ENCODE peak calls at places on chromosome 19, in eight cellular contexts. S is transverse colon, M is sigmoid colon, D is GM12878, Y is suprapubic skin, E is ovary, A is A549, Q is stomach. O is an unnamed sample.
A peak's percentile ranks its signal among the peaks of the same experiment; 100 is the strongest.

GRCh38 chr19:51441410-51442390 is 16.6 kb downstream of the SIGLEC8 start:
- DNase-seq in S (peak; percentile 73), M (peak; percentile 46), D (peak; percentile 91), Y (no peak), E (no peak), A (no peak), Q (peak; percentile 54), O (no peak)

GRCh38 chr19:14398563-14398962 is 17.3 kb downstream of the ADGRE5 start:
- DNase-seq in S (no peak), M (no peak), D (no peak), Y (no peak), E (no peak), A (no peak), Q (no peak), O (no peak)

GRCh38 chr19:50419580-50420035 is 870 bp downstream of the SPIB start:
- DNase-seq in S (no peak), M (no peak), D (no peak), Y (no peak), E (no peak), A (no peak), Q (no peak), O (no peak)

GRCh38 chr19:42422576-42423461 is 4.4 kb downstream of the LIPE start:
- DNase-seq in S (peak; percentile 47), M (peak; percentile 60), D (no peak), Y (no peak), E (peak; percentile 53), A (no peak), Q (no peak), O (no peak)

GRCh38 chr19:40561947-40562346 is 14.7 kb upstream of the SHKBP1 start:
- DNase-seq in S (no peak), M (no peak), D (no peak), Y (no peak), E (no peak), A (no peak), Q (no peak), O (no peak)

GRCh38 chr19:2476451-2477140 is 669 bp downstream of the GADD45B start:
- DNase-seq in S (peak; percentile 67), M (peak; percentile 77), D (no peak), Y (no peak), E (peak; percentile 62), A (no peak), Q (peak; percentile 45), O (no peak)

GRCh38 chr19:16366433-16367268 is 42.0 kb downstream of the KLF2 start:
- DNase-seq in S (no peak), M (peak; percentile 48), D (peak; percentile 69), Y (no peak), E (no peak), A (no peak), Q (no peak), O (no peak)

GRCh38 chr19:45363861-45364459 is 6.4 kb downstream of the ERCC2 start:
- DNase-seq in S (no peak), M (no peak), D (no peak), Y (no peak), E (no peak), A (no peak), Q (no peak), O (no peak)

GRCh38 chr19:2039959-2040646 is 10.9 kb downstream of the MKNK2 start:
- DNase-seq in S (no peak), M (peak; percentile 69), D (no peak), Y (peak; percentile 76), E (peak; percentile 47), A (no peak), Q (no peak), O (no peak)

GRCh38 chr19:41871573-41872383 is 5.3 kb upstream of the CD79A start:
- DNase-seq in S (peak; percentile 78), M (peak; percentile 61), D (peak; percentile 80), Y (no peak), E (no peak), A (no peak), Q (no peak), O (no peak)

GRCh38 chr19:2308114-2308556 is at the start of gene LINGO3:
- DNase-seq in S (no peak), M (no peak), D (no peak), Y (no peak), E (no peak), A (no peak), Q (no peak), O (no peak)

GRCh38 chr19:43525836-43526771 is 897 bp downstream of the ETHE1 start:
- DNase-seq in S (peak; percentile 86), M (no peak), D (no peak), Y (peak; percentile 83), E (peak; percentile 42), A (no peak), Q (peak; percentile 38), O (no peak)

GRCh38 chr19:58356236-58356970 is 3.1 kb upstream of the A1BG start:
- DNase-seq in S (no peak), M (peak; percentile 46), D (no peak), Y (no peak), E (no peak), A (no peak), Q (no peak), O (no peak)

GRCh38 chr19:28727133-28727834 is 485.7 kb downstream of the UQCRFS1 start:
- DNase-seq in S (no peak), M (no peak), D (no peak), Y (no peak), E (no peak), A (no peak), Q (no peak), O (no peak)

GRCh38 chr19:755063-755462 is 4.2 kb downstream of the MISP start:
- DNase-seq in S (peak; percentile 90), M (no peak), D (no peak), Y (no peak), E (no peak), A (no peak), Q (no peak), O (no peak)

GRCh38 chr19:16722591-16722990 is 2.9 kb downstream of the NWD1 start:
- DNase-seq in S (no peak), M (no peak), D (no peak), Y (no peak), E (no peak), A (no peak), Q (no peak), O (no peak)

GRCh38 chr19:5687360-5688198 is 2.5 kb upstream of the RPL36 start:
- DNase-seq in S (no peak), M (peak; percentile 66), D (no peak), Y (no peak), E (no peak), A (no peak), Q (no peak), O (no peak)
- TF ChIP-seq EP300 in S (no peak), M (no peak), D (no peak), Y (no peak), E (no peak), A (no peak), Q (no peak), O (no peak)

DNA sequence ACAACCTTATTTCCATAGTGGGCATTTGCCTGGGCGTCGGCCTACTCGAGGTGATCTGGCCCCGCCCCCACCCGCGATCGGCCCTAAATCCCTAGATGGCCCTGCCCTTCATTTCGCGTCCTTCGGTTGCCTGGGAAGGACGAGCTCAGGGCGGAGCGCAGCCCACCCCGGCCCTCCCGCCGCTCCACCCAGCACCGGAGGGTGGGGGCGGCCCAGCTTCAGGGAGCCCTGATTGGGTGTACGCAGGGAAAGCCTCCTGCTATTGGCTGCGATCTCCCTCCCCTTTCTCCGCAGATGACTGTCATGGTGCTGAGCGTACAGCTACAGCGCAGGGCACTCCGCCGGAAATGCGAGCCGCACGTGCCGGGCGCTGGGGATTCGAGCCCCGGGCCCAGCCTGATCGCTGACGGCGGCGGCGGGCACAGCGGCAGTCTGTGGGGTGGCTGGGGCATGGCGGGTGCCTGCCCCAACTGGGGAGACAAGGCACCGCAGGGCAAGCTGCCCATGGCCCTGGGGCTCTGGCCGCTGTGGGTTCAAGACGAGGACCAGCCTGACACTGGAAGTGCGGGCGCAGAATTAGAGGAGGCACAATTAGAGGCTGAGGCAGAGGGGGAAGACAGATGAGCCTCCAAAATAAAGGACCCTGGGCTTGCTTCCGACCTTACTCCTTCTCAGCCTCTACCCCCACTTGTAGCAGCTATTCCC is 4.3 kb downstream of the CD37 start:
- DNase-seq in S (peak; percentile 84), M (peak; percentile 97), D (no peak), Y (peak; percentile 92), E (peak; percentile 92), A (no peak), Q (peak; percentile 87), O (peak; percentile 73)
- TF ChIP-seq POLR2A in S (peak; percentile 40), M (no peak), D (no peak), Y (peak; percentile 7), E (peak; percentile 80), A (no peak), Q (no peak), O (no peak)

DNA sequence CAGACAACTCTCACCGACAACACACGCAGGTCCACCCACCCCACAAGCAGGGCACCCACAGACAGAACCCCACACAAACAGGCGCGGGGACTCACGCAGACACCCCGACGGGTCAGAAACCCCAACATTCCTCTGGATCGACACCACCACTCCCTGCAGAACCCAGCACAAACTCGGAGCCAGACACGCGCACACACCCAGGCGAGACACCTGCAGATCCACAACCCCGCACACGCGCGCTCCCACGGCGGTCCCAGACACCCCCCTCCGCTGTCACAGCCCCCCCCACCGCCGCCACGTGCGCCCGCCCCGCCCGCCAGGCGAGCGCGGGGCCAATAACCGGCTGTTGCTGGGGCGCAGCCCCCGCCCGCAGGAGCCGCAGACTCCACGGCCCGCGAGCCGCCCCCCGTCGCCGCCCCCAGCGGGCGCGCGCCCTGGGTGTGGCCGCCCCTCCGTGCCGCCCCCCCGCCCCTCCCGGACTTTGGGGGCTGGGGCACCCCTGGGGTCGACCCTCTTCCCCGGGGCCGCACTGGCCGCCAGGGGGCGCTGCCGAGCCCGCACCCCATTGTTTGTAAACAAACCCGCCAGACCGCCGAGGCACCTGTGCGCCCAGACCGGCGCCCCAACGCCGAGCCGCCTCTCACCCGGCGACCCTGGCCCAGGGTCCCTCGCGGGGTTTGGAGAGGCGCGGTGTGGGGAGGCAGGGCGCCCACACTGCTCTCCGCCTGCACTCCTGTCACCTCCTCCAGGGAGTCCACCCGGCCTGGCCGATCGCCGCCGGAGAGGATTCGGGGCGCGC is 678 bp downstream of the BBC3 start:
- DNase-seq in S (peak; percentile 82), M (peak; percentile 84), D (no peak), Y (no peak), E (peak; percentile 79), A (no peak), Q (peak; percentile 74), O (peak; percentile 61)
- TF ChIP-seq EP300 in S (no peak), M (no peak), D (no peak), Y (no peak), E (no peak), A (no peak), Q (no peak), O (no peak)

GRCh38 chr19:5894704-5895349 is 8.8 kb downstream of the NDUFA11 start:
- DNase-seq in S (no peak), M (no peak), D (no peak), Y (no peak), E (no peak), A (no peak), Q (no peak), O (no peak)

GRCh38 chr19:5892772-5893275 is 10.8 kb downstream of the NDUFA11 start:
- DNase-seq in S (no peak), M (no peak), D (no peak), Y (no peak), E (no peak), A (no peak), Q (no peak), O (no peak)

GRCh38 chr19:5891938-5892771 is 11.4 kb downstream of the NDUFA11 start:
- DNase-seq in S (peak; percentile 58), M (no peak), D (no peak), Y (no peak), E (no peak), A (peak; percentile 33), Q (peak; percentile 33), O (no peak)

GRCh38 chr19:5893907-5894703 is 9.5 kb downstream of the NDUFA11 start:
- DNase-seq in S (no peak), M (no peak), D (no peak), Y (no peak), E (no peak), A (no peak), Q (no peak), O (no peak)

GRCh38 chr19:5893296-5893903 is 10.2 kb downstream of the NDUFA11 start:
- DNase-seq in S (no peak), M (no peak), D (no peak), Y (no peak), E (no peak), A (no peak), Q (no peak), O (no peak)
- TF ChIP-seq POLR2A in S (no peak), M (no peak), D (no peak), Y (no peak), E (no peak), A (no peak), Q (no peak), O (no peak)